ENCODE peak calls at places on chromosomes 7 and 10, in four cellular contexts. I is OCI-LY7, W is fibroblast of pulmonary artery, C is AG09309. X is an unnamed sample.
A peak's percentile ranks its signal among the peaks of the same experiment; 100 is the strongest.

GRCh38 chr10:79300711-79301110 is 46.6 kb upstream of the PPIF start:
- DNase-seq in I (no peak), W (no peak), C (no peak), X (no peak)

GRCh38 chr10:114242235-114242634 is 3.2 kb downstream of the VWA2 start:
- DNase-seq in I (no peak), W (no peak), C (no peak), X (no peak)

GRCh38 chr10:95664543-95664942 is 8.0 kb upstream of the ALDH18A1 start:
- DNase-seq in I (no peak), W (no peak), C (no peak), X (no peak)

GRCh38 chr10:72740526-72740925 is 48.6 kb downstream of the MCU start:
- DNase-seq in I (no peak), W (peak; percentile 42), C (no peak), X (no peak)

GRCh38 chr10:96612052-96612830 is 25.4 kb upstream of the TM9SF3 start:
- DNase-seq in I (no peak), W (no peak), C (no peak), X (no peak)

GRCh38 chr7:23100697-23101096 is 4.9 kb upstream of the KLHL7 start:
- DNase-seq in I (no peak), W (no peak), C (no peak), X (no peak)

GRCh38 chr7:157974678-157975230 is 612.9 kb downstream of the PTPRN2 start:
- DNase-seq in I (no peak), W (no peak), C (no peak), X (no peak)

GRCh38 chr7:131244259-131244852 is 83.3 kb upstream of the MKLN1 start:
- DNase-seq in I (no peak), W (peak; percentile 90), C (peak; percentile 59), X (peak; percentile 50)

GRCh38 chr10:82866424-82867020 is 991.5 kb downstream of the NRG3 start:
- DNase-seq in I (no peak), W (peak; percentile 76), C (peak; percentile 35), X (peak; percentile 0)

GRCh38 chr10:72819053-72819452 is 74.5 kb upstream of the OIT3 start:
- DNase-seq in I (no peak), W (no peak), C (no peak), X (no peak)

GRCh38 chr10:50279489-50279888 is 28.2 kb upstream of the ASAH2 start:
- DNase-seq in I (no peak), W (no peak), C (no peak), X (no peak)

GRCh38 chr7:90326500-90326899 is 5.4 kb upstream of the FAM237B start:
- DNase-seq in I (no peak), W (no peak), C (no peak), X (no peak)

GRCh38 chr7:102072636-102073209 is 213.9 kb upstream of the SH2B2 start:
- DNase-seq in I (no peak), W (peak; percentile 20), C (no peak), X (no peak)

GRCh38 chr7:23341846-23342598 is 42.9 kb downstream of the MALSU1 start:
- DNase-seq in I (no peak), W (no peak), C (no peak), X (no peak)

GRCh38 chr10:60334991-60335390 is 54.7 kb downstream of the ANK3 start:
- DNase-seq in I (no peak), W (no peak), C (no peak), X (no peak)

GRCh38 chr7:15424468-15424867 is 137.3 kb downstream of the AGMO start:
- DNase-seq in I (no peak), W (no peak), C (peak; percentile 14), X (no peak)

GRCh38 chr7:128781851-128782250 is 6.3 kb upstream of the OPN1SW start:
- DNase-seq in I (no peak), W (no peak), C (no peak), X (no peak)

GRCh38 chr10:110850099-110850498 is 21.6 kb upstream of the PDCD4 start:
- DNase-seq in I (no peak), W (no peak), C (no peak), X (no peak)

GRCh38 chr10:6498771-6499170 is 81.3 kb downstream of the PRKCQ start:
- DNase-seq in I (peak; percentile 13), W (no peak), C (no peak), X (no peak)

GRCh38 chr7:158302274-158303070 is 285.2 kb downstream of the PTPRN2 start:
- DNase-seq in I (no peak), W (no peak), C (no peak), X (no peak)

GRCh38 chr10:6778992-6779701 is 199.1 kb upstream of the PRKCQ start:
- DNase-seq in I (no peak), W (peak; percentile 96), C (peak; percentile 83), X (peak; percentile 61)

GRCh38 chr10:82683989-82684388 is 809.0 kb downstream of the NRG3 start:
- DNase-seq in I (no peak), W (no peak), C (no peak), X (no peak)

GRCh38 chr10:123855013-123855684 is 36.5 kb downstream of the CPXM2 start:
- DNase-seq in I (no peak), W (no peak), C (no peak), X (no peak)

GRCh38 chr7:30702200-30702599 is 19.9 kb upstream of the CRHR2 start:
- DNase-seq in I (peak; percentile 30), W (no peak), C (no peak), X (no peak)

GRCh38 chr10:129372168-129372567 is 94.9 kb upstream of the MGMT start:
- DNase-seq in I (no peak), W (no peak), C (no peak), X (no peak)

GRCh38 chr10:91614254-91614624 is 18.6 kb downstream of the PPP1R3C start:
- DNase-seq in I (no peak), W (peak; percentile 74), C (peak; percentile 95), X (no peak)

GRCh38 chr10:91621483-91622113 is 11.3 kb downstream of the PPP1R3C start:
- DNase-seq in I (no peak), W (no peak), C (no peak), X (no peak)

GRCh38 chr10:91613411-91614253 is 19.2 kb downstream of the PPP1R3C start:
- DNase-seq in I (no peak), W (peak; percentile 77), C (peak; percentile 100), X (peak; percentile 84)

GRCh38 chr10:91616124-91616523 is 16.7 kb downstream of the PPP1R3C start:
- DNase-seq in I (no peak), W (no peak), C (no peak), X (no peak)

DNA sequence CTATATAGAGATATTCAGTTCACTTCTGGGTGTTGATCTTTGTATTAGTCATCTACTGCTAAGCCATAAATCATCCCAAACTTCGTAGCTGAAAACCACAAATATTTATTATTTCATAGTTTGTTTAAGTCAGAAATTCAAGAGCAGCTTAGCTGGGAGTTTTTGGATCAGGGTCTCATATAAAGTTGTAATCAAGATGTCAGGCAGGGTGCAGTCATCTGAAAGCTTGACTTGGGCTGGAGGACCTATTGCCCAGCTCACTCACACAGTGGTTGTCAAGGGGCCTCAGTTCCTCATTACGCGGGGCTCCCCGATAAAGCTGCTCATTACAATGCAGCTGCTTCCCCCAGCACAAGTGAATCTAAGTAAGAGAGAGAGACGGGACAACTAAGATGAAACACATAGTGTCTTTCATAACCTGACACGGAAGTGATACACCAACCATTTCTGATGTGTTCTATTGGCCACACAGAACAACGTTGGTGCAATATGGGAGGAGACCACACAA is 15.7 kb downstream of the PPP1R3C start:
- DNase-seq in I (no peak), W (peak; percentile 79), C (no peak), X (no peak)
- TF ChIP-seq CTCF in I (no peak), W (no peak), C (no peak), X (no peak)

DNA sequence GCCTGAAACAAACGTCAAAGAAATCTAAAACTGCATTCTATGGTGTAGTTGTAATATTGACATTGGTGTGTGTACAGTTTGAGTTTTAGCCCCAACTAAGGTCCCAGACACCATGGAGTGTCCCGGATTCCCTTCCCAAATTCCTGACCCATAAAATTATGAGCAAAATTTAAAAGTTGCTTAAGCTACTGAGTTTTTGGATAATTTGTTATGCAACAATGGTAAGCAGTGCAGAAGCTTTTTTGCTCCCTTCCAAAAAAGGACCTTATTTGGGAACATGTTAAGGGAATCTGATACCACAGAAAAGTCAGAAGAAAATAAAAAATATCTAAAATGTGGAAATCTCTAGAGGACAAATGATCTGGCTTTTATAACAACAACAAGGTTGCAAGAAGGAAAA is 63.3 kb upstream of the KMT2E start:
- DNase-seq in I (no peak), W (peak; percentile 64), C (no peak), X (no peak)
- TF ChIP-seq CTCF in I (no peak), W (no peak), C (no peak), X (no peak)

GRCh38 chr7:16804674-16805439 is at the start of gene AGR2:
- DNase-seq in I (no peak), W (no peak), C (no peak), X (no peak)

GRCh38 chr7:16801579-16801978 is 3.2 kb downstream of the AGR2 start:
- DNase-seq in I (no peak), W (no peak), C (no peak), X (no peak)

GRCh38 chr7:16795624-16796023 is 9.2 kb downstream of the AGR2 start:
- DNase-seq in I (no peak), W (no peak), C (no peak), X (no peak)

GRCh38 chr7:16803881-16804673 is 722 bp downstream of the AGR2 start:
- DNase-seq in I (no peak), W (no peak), C (no peak), X (no peak)

DNA sequence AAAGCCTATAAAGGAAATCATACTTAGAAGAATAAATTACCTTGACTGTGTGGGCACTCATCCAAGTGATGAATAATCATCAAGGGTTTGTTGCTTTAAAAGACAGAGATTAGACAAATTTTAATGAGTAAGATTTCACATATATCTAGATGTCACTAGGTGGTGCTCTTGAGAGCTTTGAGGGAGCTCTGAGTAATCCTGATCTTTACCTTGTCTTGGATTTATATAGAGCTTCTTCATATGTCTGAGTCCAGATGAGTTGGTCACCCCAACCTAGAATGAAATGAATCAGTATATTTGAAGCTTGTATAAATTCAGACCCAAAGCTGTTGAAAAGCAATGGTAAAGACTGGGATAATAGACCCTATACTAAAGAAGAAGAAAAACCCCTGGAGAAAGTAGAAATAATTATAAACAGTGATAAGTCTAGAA is 3.7 kb downstream of the AGR2 start:
- DNase-seq in I (peak; percentile 43), W (peak; percentile 71), C (peak; percentile 45), X (peak; percentile 5)
- TF ChIP-seq CTCF in I (peak; percentile 81), W (peak; percentile 66), C (peak; percentile 57), X (peak; percentile 61)

DNA sequence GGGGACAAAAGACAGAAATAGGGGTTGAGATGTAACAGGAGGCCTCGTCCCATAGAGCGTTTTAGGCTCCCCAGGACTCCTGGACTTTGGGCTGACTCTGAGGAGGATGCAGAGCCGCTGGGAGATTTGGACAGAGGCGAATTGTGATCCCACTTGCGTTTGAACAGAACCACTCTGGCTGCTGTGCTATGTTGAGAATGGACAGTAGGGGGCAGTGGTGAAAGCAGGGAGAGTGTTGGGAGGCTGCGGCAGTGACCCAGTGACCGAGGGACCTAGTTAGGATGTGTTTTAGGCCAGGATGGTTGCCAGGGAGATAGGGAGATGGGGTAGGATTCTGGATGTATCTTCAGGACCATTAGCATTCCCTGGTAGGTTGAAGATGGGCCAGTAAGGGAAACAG is 271.6 kb downstream of the CCDC3 start:
- DNase-seq in I (no peak), W (no peak), C (no peak), X (no peak)
- TF ChIP-seq CTCF in I (peak; percentile 67), W (peak; percentile 23), C (peak; percentile 21), X (peak; percentile 8)

GRCh38 chr7:127239814-127240213 is 12.9 kb downstream of the GRM8 start:
- DNase-seq in I (no peak), W (no peak), C (no peak), X (no peak)
- TF ChIP-seq CTCF in I (peak; percentile 55), W (no peak), C (no peak), X (no peak)

X was measured in AG09319.